ENCODE peak calls at places on chromosomes 12 and 14, in five cellular contexts. K, T, H, S and U are unnamed samples.

GRCh38 chr14:73655851-73656250 is 11.1 kb downstream of the DNAL1 start:
- DNase-seq in K (no peak), T (no peak), H (no peak), S (no peak), U (no peak)

GRCh38 chr12:76586764-76587395 is 27.3 kb upstream of the OSBPL8 start:
- DNase-seq in H (no peak), T (peak; percentile 2), S (no peak), K (peak; percentile 18), U (no peak)

GRCh38 chr12:121647-122046 is 55.1 kb downstream of the IQSEC3 start:
- DNase-seq in T (no peak), S (no peak), H (no peak), K (no peak), U (no peak)

GRCh38 chr12:115485503-115485902 is 792.0 kb downstream of the MED13L start:
- DNase-seq in H (no peak), K (no peak), T (no peak), S (no peak), U (no peak)

GRCh38 chr14:78152246-78153068 is 17.7 kb upstream of the NRXN3 start:
- DNase-seq in H (no peak), S (no peak), K (no peak), T (no peak), U (no peak)

GRCh38 chr14:69504775-69505174 is 20.2 kb downstream of the PLEKHD1 start:
- DNase-seq in T (no peak), K (no peak), S (no peak), H (no peak), U (no peak)

GRCh38 chr14:105635560-105635959 is 109.2 kb downstream of the TMEM121 start:
- DNase-seq in K (no peak), H (no peak), S (no peak), T (no peak), U (no peak)

GRCh38 chr14:55581011-55581806 is 1.2 kb downstream of the KTN1 start:
- DNase-seq in H (peak; percentile 40), K (no peak), S (peak; percentile 55), T (peak; percentile 16), U (no peak)

GRCh38 chr14:54894995-54895394 is 7.6 kb downstream of the GCH1 start:
- DNase-seq in H (no peak), S (no peak), K (no peak), T (no peak), U (no peak)

GRCh38 chr12:68344126-68344525 is 12.0 kb upstream of the MDM1 start:
- DNase-seq in S (no peak), H (no peak), K (no peak), T (no peak), U (no peak)

GRCh38 chr12:68342966-68343365 is 10.8 kb upstream of the MDM1 start:
- DNase-seq in K (no peak), S (no peak), H (no peak), T (no peak), U (no peak)

GRCh38 chr12:68336754-68337343 is 4.7 kb upstream of the MDM1 start:
- DNase-seq in T (no peak), S (no peak), H (no peak), K (no peak), U (no peak)

GRCh38 chr12:68341822-68342221 is 9.7 kb upstream of the MDM1 start:
- DNase-seq in S (no peak), T (no peak), H (no peak), K (no peak), U (no peak)

DNA sequence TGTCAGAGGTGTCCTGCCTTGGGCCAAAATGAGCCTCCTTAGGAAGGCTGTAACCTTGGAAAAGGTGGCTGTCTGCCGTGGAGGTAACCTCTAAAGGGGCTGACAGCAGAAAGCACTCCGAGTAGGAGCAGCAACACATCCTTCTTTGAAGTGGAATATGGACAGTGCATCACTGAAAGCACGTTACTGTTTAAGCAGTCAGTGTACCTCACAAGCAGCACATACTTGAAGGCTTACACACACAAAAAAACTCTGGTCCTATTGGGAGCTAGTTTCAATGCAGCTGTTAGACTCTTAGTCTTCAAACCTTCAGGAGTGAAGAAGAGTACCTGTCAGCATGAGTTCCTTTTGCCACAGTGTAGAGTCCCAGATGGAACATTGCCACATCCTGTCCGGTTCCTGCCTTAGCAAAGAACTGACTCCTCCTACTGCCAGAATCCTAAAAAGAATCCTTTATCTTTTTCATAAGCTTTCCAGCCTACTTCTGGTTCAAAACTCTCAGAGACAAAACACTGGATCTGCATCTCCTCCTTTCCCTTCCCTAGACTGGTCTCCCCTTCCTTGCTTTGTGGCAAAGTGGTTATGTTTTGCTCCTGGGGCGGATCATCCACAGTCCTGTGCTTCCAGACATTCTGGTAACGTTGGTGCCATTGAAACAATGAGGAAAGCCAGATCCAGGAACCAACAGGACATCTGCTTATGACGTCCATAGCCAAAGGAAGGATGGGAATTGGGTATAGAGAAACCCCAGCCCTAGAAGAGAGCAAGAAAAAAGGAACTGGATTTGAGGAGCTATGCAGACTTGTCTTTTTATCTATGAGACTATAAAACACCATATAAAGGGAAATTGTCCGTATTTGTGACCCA is 8.5 kb upstream of the MDM1 start:
- DNase-seq in S (no peak), H (no peak), K (no peak), T (no peak), U (no peak)
- H3K4me1 ChIP-seq in S (no peaks in the 10 kb centered on the region), H (no peaks in the 10 kb centered on the region), K (no peaks in the 10 kb centered on the region), T (peaks cover 2% of the 10 kb centered on the region), U (peaks cover 6% of the 10 kb centered on the region)

DNA sequence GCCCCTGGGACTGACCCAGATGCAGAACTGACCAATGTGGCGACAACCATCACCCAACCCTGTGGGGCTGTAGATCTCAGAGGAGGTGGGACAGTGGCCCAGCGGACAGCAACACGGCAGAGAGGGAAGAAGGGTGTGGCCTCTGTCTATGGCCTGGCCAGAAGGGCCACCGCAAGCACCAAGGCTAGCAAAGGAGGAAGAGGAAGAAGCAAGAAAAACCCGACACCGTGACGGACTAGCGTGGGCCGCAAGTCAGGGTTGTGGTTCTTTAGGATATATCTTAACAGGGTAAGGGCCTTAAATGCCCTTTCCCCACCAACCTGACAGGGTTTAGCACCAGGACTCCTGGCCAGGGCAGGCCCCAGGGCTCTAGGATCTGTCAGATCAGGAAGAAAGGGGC is 71.1 kb downstream of the ITPK1 start:
- DNase-seq in S (peak; percentile 68), H (no peak), T (no peak), K (no peak), U (no peak)
- H3K4me1 ChIP-seq in S (peaks cover 6% of the 10 kb centered on the region), H (peaks cover 41% of the 10 kb centered on the region), T (peaks cover 57% of the 10 kb centered on the region), K (peaks cover 35% of the 10 kb centered on the region), U (peaks cover 84% of the 10 kb centered on the region)

GRCh38 chr14:50801706-50802105 is 29.3 kb downstream of the NIN start:
- DNase-seq in H (no peak), S (no peak), K (no peak), T (no peak), U (no peak)
- H3K4me1 ChIP-seq in H (peaks cover 20% of the 10 kb centered on the region), S (peaks cover under 1% of the 10 kb centered on the region), K (no peaks in the 10 kb centered on the region), T (peaks cover 11% of the 10 kb centered on the region), U (peaks cover 3% of the 10 kb centered on the region)

DNA sequence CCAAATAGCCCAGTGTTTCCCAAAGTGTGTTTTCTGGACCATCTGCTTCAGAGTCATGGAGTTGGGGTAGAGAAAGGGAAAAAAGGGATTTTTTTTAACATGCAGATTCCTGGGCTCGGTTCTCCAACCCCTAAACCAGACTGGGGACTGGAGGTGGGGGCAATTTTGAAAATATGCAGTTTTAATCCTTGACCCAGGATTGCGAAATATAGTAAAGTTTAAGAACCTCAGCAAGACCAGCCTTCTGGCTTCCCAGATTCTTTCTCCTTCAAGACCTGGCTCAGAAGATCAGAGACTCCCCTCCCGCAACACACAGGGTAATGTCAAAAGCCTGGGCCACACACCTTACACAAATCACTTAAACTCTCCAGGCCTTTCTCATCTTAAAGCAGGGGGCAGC is 150.1 kb downstream of the PAH start:
- DNase-seq in K (no peak), T (no peak), S (no peak), H (no peak), U (no peak)
- H3K4me1 ChIP-seq in K (peaks cover 3% of the 10 kb centered on the region), T (no peaks in the 10 kb centered on the region), S (no peaks in the 10 kb centered on the region), H (no peaks in the 10 kb centered on the region), U (peaks cover 5% of the 10 kb centered on the region)

GRCh38 chr12:93245543-93245942 is 132.2 kb upstream of the NUDT4 start:
- DNase-seq in T (peak; percentile 14), K (no peak), H (no peak), S (no peak), U (no peak)
- H3K4me1 ChIP-seq in T (peaks cover 36% of the 10 kb centered on the region), K (no peaks in the 10 kb centered on the region), H (peaks cover 21% of the 10 kb centered on the region), S (no peaks in the 10 kb centered on the region), U (peaks cover 22% of the 10 kb centered on the region)

GRCh38 chr12:69419701-69420100 is 50.5 kb upstream of the FRS2 start:
- DNase-seq in S (no peak), T (no peak), H (no peak), K (no peak), U (no peak)
- H3K4me1 ChIP-seq in S (no peaks in the 10 kb centered on the region), T (no peaks in the 10 kb centered on the region), H (peaks cover 7% of the 10 kb centered on the region), K (no peaks in the 10 kb centered on the region), U (peaks cover 12% of the 10 kb centered on the region)

DNA sequence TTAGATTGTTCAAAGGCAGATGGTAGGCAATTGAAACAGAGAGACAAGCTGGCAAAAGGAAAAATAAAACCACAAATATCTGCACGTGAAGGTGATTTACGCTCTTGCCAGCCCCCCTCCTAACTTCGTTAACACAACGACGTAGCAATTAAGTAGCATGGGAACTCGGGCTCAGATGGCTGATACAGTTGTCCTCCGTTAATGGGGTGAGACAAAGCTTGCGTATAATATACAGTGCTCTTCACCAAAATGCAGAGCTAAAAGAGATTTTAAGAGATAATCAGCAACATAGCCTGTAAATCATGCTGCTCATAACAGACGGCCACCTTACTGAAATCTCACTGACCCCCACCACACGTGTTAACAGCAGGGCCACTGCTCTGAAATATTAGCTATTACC is 22.9 kb downstream of the ETV6 start:
- DNase-seq in H (no peak), T (no peak), K (no peak), S (no peak), U (no peak)
- H3K4me1 ChIP-seq in H (peaks cover 50% of the 10 kb centered on the region), T (peaks cover 8% of the 10 kb centered on the region), K (no peaks in the 10 kb centered on the region), S (peaks cover 10% of the 10 kb centered on the region), U (peaks cover 38% of the 10 kb centered on the region)

GRCh38 chr14:101844752-101845151 is 83.2 kb downstream of the PPP2R5C start:
- DNase-seq in H (no peak), K (no peak), S (no peak), T (no peak), U (no peak)
- H3K4me1 ChIP-seq in H (peaks cover 17% of the 10 kb centered on the region), K (no peaks in the 10 kb centered on the region), S (no peaks in the 10 kb centered on the region), T (peaks cover 69% of the 10 kb centered on the region), U (peaks cover 20% of the 10 kb centered on the region)